ENCODE peak calls at places on chromosomes 13 and 19, in seven cellular contexts. Y is gastrocnemius medialis, M is A549, A is IMR-90, R is heart left ventricle, W is HCT116, V is fibroblast of lung. P is an unnamed sample.

GRCh38 chr19:17490411-17490810 is 20.1 kb downstream of the SLC27A1 start:
- DNase-seq in V (no peak), W (no peak), R (no peak), M (no peak), A (no peak), Y (no peak), P (no peak)

GRCh38 chr19:54420383-54421168 is 5.3 kb downstream of the TTYH1 start:
- DNase-seq in V (no peak), A (no peak), Y (no peak), W (no peak), M (no peak), R (peak), P (no peak)

GRCh38 chr19:21569497-21569870 is 64.1 kb downstream of the ZNF429 start:
- DNase-seq in W (no peak), Y (peak), M (no peak), R (no peak), A (no peak), V (peak), P (no peak)

GRCh38 chr19:56139847-56140582 is 1.1 kb upstream of the ZNF444 start:
- DNase-seq in A (no peak), M (peak), Y (no peak), V (no peak), R (no peak), W (no peak), P (no peak)

GRCh38 chr13:87274209-87274819 is 396.9 kb upstream of the SLITRK5 start:
- DNase-seq in R (no peak), M (no peak), Y (no peak), A (peak), V (peak), W (peak), P (peak)

GRCh38 chr19:45396389-45397260 is 8.2 kb downstream of the PPP1R13L start:
- DNase-seq in Y (no peak), A (no peak), R (no peak), M (no peak), V (no peak), W (no peak), P (no peak)

GRCh38 chr19:52992109-52993004 is 21.4 kb upstream of the ERVV-1 start:
- DNase-seq in A (no peak), R (peak), W (no peak), Y (no peak), V (no peak), M (no peak), P (no peak)

GRCh38 chr13:21060063-21060826 is 1.1 kb downstream of the LATS2 start:
- DNase-seq in M (no peak), Y (peak), R (peak), W (no peak), A (peak), V (no peak), P (no peak)

GRCh38 chr13:21691500-21691899 is 20.6 kb downstream of the FGF9 start:
- DNase-seq in W (no peak), A (no peak), R (no peak), M (no peak), Y (no peak), V (no peak), P (no peak)

GRCh38 chr19:17347361-17347760 is 10.0 kb downstream of the GTPBP3 start:
- DNase-seq in W (no peak), A (peak), Y (peak), V (no peak), M (no peak), R (peak), P (no peak)

GRCh38 chr19:30153326-30154210 is 211.5 kb downstream of the URI1 start:
- DNase-seq in M (no peak), Y (no peak), W (no peak), A (no peak), V (no peak), R (no peak), P (no peak)

GRCh38 chr19:13215572-13216380 is 65.6 kb downstream of the IER2 start:
- DNase-seq in Y (no peak), M (no peak), R (no peak), W (no peak), V (no peak), A (no peak), P (no peak)

GRCh38 chr13:63741029-63741813 is 2325.6 kb upstream of the PCDH20 start:
- DNase-seq in R (no peak), Y (no peak), A (no peak), W (no peak), M (no peak), V (no peak), P (no peak)

GRCh38 chr19:35712529-35712909 is 5.3 kb upstream of the KMT2B start:
- DNase-seq in V (no peak), R (no peak), Y (no peak), W (no peak), M (no peak), A (no peak), P (no peak)

GRCh38 chr13:98050041-98050466 is 92.8 kb upstream of the FARP1 start:
- DNase-seq in Y (no peak), V (peak), W (no peak), R (no peak), A (peak), M (no peak), P (peak)

GRCh38 chr13:44307255-44307654 is 66.4 kb upstream of the SERP2 start:
- DNase-seq in A (peak), Y (no peak), M (no peak), R (no peak), V (peak), W (peak), P (no peak)

GRCh38 chr19:51809787-51810186 is 14.8 kb downstream of the FPR3 start:
- DNase-seq in R (no peak), M (no peak), A (no peak), V (no peak), W (no peak), Y (peak), P (no peak)

GRCh38 chr19:51811344-51811743 is 16.4 kb downstream of the FPR3 start:
- DNase-seq in M (no peak), R (peak), W (no peak), Y (peak), A (no peak), V (no peak), P (no peak)

GRCh38 chr19:51808333-51808986 is 13.5 kb downstream of the FPR3 start:
- DNase-seq in W (no peak), V (peak), A (no peak), R (no peak), Y (no peak), M (no peak), P (peak)

GRCh38 chr19:51807925-51808324 is 13.0 kb downstream of the FPR3 start:
- DNase-seq in A (no peak), W (no peak), M (no peak), V (no peak), Y (no peak), R (no peak), P (no peak)

DNA sequence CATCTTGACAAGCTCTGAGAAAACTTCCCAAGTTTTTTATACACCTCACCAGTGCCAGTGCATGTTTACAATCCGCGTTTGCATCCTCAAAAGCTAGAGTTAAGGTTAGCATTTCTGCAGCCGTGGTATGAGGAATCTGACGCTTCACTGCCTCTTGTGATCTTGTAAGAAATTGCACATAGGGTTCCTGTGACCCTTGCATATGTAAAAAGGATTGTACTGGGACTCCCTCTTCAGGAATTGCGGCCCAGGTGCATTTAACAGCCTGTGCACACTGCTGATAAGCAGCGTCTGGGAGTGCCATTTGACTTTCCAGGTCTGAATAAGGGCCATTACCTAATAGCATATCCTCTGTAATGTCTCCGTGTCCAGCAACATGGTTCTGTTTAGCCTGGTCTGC is 15.3 kb downstream of the FPR3 start:
- DNase-seq in A (no peak), W (no peak), M (no peak), R (peak), Y (no peak), V (no peak), P (peak)
- H3K4me3 ChIP-seq in A (no peak), W (no peak), M (no peak), R (no peak), Y (no peak), V (no peak), P (no peak)

GRCh38 chr19:51398096-51398704 is 7.8 kb upstream of the C19orf84 start:
- DNase-seq in V (peak), Y (no peak), A (peak), R (no peak), M (peak), W (no peak), P (no peak)

GRCh38 chr19:51396175-51396574 is 5.8 kb upstream of the C19orf84 start:
- DNase-seq in M (no peak), Y (no peak), V (no peak), A (no peak), R (no peak), W (no peak), P (no peak)

GRCh38 chr19:51391073-51391611 is 751 bp upstream of the C19orf84 start:
- DNase-seq in R (no peak), M (no peak), W (no peak), A (no peak), Y (no peak), V (no peak), P (no peak)

GRCh38 chr19:51389143-51389542 is 1.2 kb downstream of the C19orf84 start:
- DNase-seq in Y (no peak), W (no peak), R (no peak), M (no peak), A (no peak), V (no peak), P (no peak)

GRCh38 chr19:51394045-51394836 is 3.9 kb upstream of the C19orf84 start:
- DNase-seq in V (peak), A (peak), W (peak), M (peak), R (peak), Y (peak), P (peak)
- TF ChIP-seq CTCF in V (peak), A (no peak), W (no peak), M (no peak), R (peak), Y (no peak), P (peak)

GRCh38 chr13:113045214-113046007 is 60.2 kb upstream of the F7 start:
- DNase-seq in Y (no peak), A (no peak), W (no peak), R (peak), M (no peak), V (no peak), P (no peak)
- H3K4me3 ChIP-seq in Y (peak), A (no peak), W (no peak), R (no peak), M (no peak), V (no peak), P (no peak)

GRCh38 chr19:40331052-40331451 is 17.1 kb downstream of the C19orf47 start:
- DNase-seq in R (no peak), W (no peak), Y (no peak), V (no peak), M (no peak), A (no peak), P (no peak)

GRCh38 chr19:40335855-40336700 is 12.1 kb downstream of the C19orf47 start:
- DNase-seq in A (no peak), Y (no peak), V (no peak), M (no peak), R (no peak), W (no peak), P (no peak)

GRCh38 chr19:40335101-40335500 is 13.1 kb downstream of the C19orf47 start:
- DNase-seq in W (no peak), A (no peak), R (no peak), V (no peak), Y (no peak), M (no peak), P (no peak)

GRCh38 chr19:40337107-40337506 is 11.1 kb downstream of the C19orf47 start:
- DNase-seq in Y (no peak), W (no peak), V (no peak), R (no peak), A (no peak), M (no peak), P (no peak)

DNA sequence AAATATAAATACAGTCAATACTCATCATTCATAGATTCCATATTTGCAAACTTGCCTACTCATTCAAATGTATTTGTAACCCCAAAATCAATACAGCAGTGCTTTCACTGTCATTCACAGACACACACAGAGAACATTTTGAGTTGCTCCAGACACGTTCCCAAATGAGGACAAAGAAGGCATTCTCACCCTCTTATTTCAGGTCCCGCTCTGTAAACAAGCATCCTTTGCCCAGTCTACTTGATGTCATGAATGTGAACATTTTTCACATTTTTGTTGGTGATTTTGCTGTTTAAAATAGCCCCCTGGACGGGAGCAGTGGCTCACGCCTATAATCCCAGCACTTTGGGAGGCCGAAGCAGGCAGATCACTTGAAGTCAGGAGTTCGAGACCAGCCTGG is 15.5 kb downstream of the C19orf47 start:
- DNase-seq in Y (no peak), W (no peak), A (no peak), V (no peak), M (no peak), R (no peak), P (no peak)
- TF ChIP-seq CTCF in Y (no peak), W (no peak), A (no peak), V (no peak), M (no peak), R (no peak), P (no peak)

DNA sequence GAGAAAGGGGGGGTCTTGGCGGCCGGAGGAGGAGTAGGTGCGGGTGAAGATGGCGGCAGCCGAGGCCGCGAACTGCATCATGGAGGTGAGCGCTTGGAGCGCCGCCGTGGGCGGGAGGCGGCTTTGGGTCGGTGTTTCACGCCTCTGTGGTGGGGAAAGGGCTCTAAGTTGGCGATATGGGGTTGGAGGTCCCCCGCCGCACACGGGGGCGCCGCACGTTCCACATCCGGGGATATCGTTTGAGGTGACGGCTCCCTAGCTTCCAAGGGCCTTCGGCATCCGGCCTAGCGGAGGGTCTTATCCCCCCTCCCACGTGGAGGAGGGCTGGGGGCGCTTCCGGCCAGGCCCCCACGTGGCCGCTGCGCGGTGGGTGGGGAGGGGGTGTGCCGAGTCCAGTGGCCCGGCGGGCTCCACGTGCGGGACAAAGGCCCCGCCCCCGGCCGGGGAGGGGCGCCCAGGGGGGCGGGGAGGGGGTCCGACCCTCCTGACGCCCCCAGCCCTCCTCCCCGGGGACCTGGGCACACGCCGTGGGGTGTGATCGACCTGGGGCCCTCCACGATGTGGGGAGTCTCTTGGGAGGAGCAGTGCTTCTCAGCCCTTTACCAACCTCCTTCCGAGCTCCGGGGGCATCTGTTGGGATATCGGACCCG is at the start of gene PRMT1:
- DNase-seq in M (no peak), V (no peak), W (no peak), R (no peak), A (no peak), Y (peak), P (no peak)
- H3K4me3 ChIP-seq in M (peak), V (peak), W (peak), R (peak), A (peak), Y (peak), P (peak)

GRCh38 chr13:51584731-51585191 is 499 bp downstream of the WDFY2 start:
- DNase-seq in W (peak), R (peak), V (peak), Y (no peak), A (peak), M (peak), P (no peak)
- TF ChIP-seq CTCF in W (no peak), R (peak), V (no peak), Y (peak), A (no peak), M (no peak), P (no peak)